ENCODE peak calls at places on chromosomes 2 and 18, in four cellular contexts. G, F, Y and O are unnamed samples. For H3K27me3, the result is how much of the 10 kb centered on the place peaks cover.

GRCh38 chr18:13070460-13070859 is 79.3 kb downstream of the CEP192 start:
- DNase-seq in G (no peak), F (no peak), Y (no peak), O (no peak)

GRCh38 chr2:109582928-109583895 is 30.6 kb downstream of the SEPTIN10 start:
- DNase-seq in G (no peak), F (no peak), Y (no peak), O (no peak)

GRCh38 chr2:35023545-35023944 is 1332.0 kb upstream of the CRIM1 start:
- DNase-seq in G (no peak), F (no peak), Y (no peak), O (no peak)

GRCh38 chr2:171883275-171883893 is 10.7 kb downstream of the SLC25A12 start:
- DNase-seq in G (no peak), F (no peak), Y (no peak), O (no peak)

GRCh38 chr18:21703241-21703820 is 1.2 kb downstream of the ABHD3 start:
- DNase-seq in G (no peak), F (peak), Y (no peak), O (peak)

GRCh38 chr2:200469708-200470600 is 39.9 kb downstream of the KCTD18 start:
- DNase-seq in G (no peak), F (no peak), Y (peak), O (no peak)

GRCh38 chr2:184030978-184031377 is 567.4 kb upstream of the ZNF804A start:
- DNase-seq in G (no peak), F (no peak), Y (no peak), O (no peak)

GRCh38 chr2:25257032-25257455 is 84.7 kb downstream of the DNMT3A start:
- DNase-seq in G (no peak), F (no peak), Y (peak), O (no peak)

GRCh38 chr18:10406172-10406663 is 48.2 kb upstream of the APCDD1 start:
- DNase-seq in G (no peak), F (no peak), Y (peak), O (no peak)

GRCh38 chr2:233912799-233913423 is 4.3 kb upstream of the TRPM8 start:
- DNase-seq in G (no peak), F (no peak), Y (peak), O (no peak)

GRCh38 chr2:231362785-231363184 is 32.7 kb upstream of the B3GNT7 start:
- DNase-seq in G (no peak), F (no peak), Y (no peak), O (no peak)

GRCh38 chr18:23281626-23282436 is 146.5 kb downstream of the CABLES1 start:
- DNase-seq in G (no peak), F (no peak), Y (no peak), O (no peak)

GRCh38 chr2:178449700-178450573 is 1.0 kb downstream of the PRKRA start:
- DNase-seq in G (peak), F (no peak), Y (peak), O (peak)

GRCh38 chr2:73053316-73054114 is 18.0 kb downstream of the SFXN5 start:
- DNase-seq in G (no peak), F (no peak), Y (no peak), O (no peak)

GRCh38 chr2:109226128-109226527 is 97.1 kb downstream of the SH3RF3 start:
- DNase-seq in G (no peak), F (no peak), Y (no peak), O (no peak)

GRCh38 chr2:205759732-205760516 is 77.6 kb downstream of the NRP2 start:
- DNase-seq in G (no peak), F (no peak), Y (no peak), O (no peak)

GRCh38 chr2:170404846-170405245 is 226.9 kb downstream of the MYO3B start:
- DNase-seq in G (no peak), F (no peak), Y (no peak), O (no peak)

GRCh38 chr18:55790296-55790695 is 202.3 kb upstream of the TCF4 start:
- DNase-seq in G (no peak), F (no peak), Y (no peak), O (no peak)

GRCh38 chr2:104851236-104852160 is 2.4 kb upstream of the POU3F3 start:
- DNase-seq in G (no peak), F (no peak), Y (no peak), O (no peak)

GRCh38 chr2:104853926-104854506 is at the start of gene POU3F3:
- DNase-seq in G (no peak), F (no peak), Y (peak), O (peak)

GRCh38 chr2:104854507-104855173 is 725 bp downstream of the POU3F3 start:
- DNase-seq in G (no peak), F (no peak), Y (peak), O (peak)

GRCh38 chr2:104852161-104852689 is 1.7 kb upstream of the POU3F3 start:
- DNase-seq in G (no peak), F (no peak), Y (peak), O (peak)

GRCh38 chr2:104853401-104853925 is 452 bp upstream of the POU3F3 start:
- DNase-seq in G (no peak), F (no peak), Y (no peak), O (no peak)
- H3K27me3 ChIP-seq in G (under half), F (under half), Y (half or more), O (under half)

DNA sequence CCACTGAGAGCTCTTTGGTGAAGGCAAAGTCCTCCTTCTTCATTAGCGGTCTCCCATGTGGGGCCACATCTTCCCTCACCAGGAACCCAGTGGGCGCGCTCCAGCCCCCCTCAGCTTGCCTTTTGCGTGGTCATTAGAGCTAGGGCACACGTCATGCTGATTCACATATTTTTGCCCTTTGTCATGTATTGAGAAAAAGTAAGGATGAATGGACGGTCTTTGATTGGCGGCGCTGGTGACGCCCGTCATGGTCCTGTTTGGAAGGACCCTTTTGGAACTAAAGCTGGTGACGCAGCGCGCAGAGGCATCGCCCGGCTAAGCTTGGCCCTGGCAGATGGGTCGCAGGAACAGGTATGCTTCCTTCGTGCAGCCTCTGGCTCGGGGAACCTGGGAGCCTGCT is 3.1 kb downstream of the SLC14A1 start:
- DNase-seq in G (no peak), F (no peak), Y (no peak), O (no peak)
- H3K27me3 ChIP-seq in G (under half), F (under half), Y (under half), O (under half)

DNA sequence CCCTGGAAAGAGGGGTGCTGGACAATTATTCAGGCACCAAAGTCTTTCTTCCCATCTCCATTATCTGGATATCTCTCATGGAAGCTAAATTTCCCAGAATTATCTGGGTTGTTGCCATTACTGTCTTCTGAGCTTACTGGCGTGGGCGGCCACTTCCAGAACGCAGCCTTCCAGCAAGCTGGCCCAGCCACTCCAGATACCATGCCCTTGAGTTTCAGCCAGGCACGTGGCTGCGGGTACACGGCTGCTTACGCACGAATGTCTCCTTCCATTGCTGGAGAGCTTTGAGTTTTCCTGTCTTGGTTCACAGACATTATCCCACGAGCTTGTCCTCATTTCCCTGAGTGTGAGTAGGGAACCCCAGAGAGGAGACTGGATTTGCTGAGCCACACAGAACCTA is 32.7 kb downstream of the CELF4 start:
- DNase-seq in G (no peak), F (no peak), Y (no peak), O (no peak)
- H3K27me3 ChIP-seq in G (under half), F (under half), Y (under half), O (under half)

DNA sequence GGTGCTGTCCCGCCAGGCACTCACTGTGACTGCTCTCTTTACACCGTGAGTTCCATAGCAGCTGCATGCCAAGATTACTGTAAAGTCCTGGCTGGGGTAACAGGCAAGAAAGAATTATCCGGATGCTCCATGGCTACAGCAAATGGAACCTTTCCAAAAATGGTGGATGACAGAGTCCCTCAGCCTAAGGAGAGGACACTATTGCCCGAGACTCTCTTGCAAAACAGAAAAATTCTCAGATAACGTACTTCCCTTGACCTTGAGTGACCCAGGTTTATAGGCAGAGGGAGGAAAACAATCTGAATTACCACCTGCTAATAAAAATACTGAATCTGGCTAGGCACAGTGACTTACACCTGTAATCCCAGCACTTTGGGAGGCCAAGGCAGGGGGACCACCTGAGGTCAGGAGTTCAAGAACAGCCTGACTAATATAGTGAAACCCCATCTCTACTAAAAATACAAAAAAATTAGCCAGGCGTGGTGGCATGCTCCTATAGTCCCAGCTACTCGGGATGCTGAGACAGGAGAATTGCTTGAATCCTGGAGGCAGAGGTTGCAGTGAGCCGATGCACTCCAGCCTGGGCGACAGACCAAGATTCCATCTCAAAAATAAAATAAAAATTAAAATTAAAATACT is 4.5 kb downstream of the CYS1 start:
- DNase-seq in G (no peak), F (no peak), Y (no peak), O (no peak)
- H3K27me3 ChIP-seq in G (under half), F (under half), Y (half or more), O (under half)

GRCh38 chr18:76571689-76572088 is 76.6 kb upstream of the ZNF516 start:
- DNase-seq in G (no peak), F (no peak), Y (no peak), O (no peak)
- H3K27me3 ChIP-seq in G (under half), F (under half), Y (under half), O (under half)